ENCODE peak calls at places on chromosomes 1 and 21, in four cellular contexts. One of them, this sample, is unnamed.

GRCh38 chr1:17125756-17126237 is 6.5 kb upstream of the PADI2 start:
- DNase-seq in heart right ventricle: peak
- DNase-seq in HuH-7: peak
- DNase-seq in HFF-Myc: peak
- DNase-seq in this sample: peak

GRCh38 chr1:62423580-62424242 is 13.1 kb upstream of the USP1 start:
- DNase-seq in heart right ventricle: no peak
- DNase-seq in HFF-Myc: no peak
- DNase-seq in HuH-7: peak
- DNase-seq in this sample: no peak

GRCh38 chr1:160085686-160086089 is 4.3 kb downstream of the KCNJ9 start:
- DNase-seq in heart right ventricle: peak
- DNase-seq in HFF-Myc: no peak
- DNase-seq in HuH-7: peak
- DNase-seq in this sample: no peak

GRCh38 chr1:34549199-34549598 is 205.6 kb upstream of the GJB5 start:
- DNase-seq in heart right ventricle: no peak
- DNase-seq in HFF-Myc: no peak
- DNase-seq in HuH-7: peak
- DNase-seq in this sample: no peak

GRCh38 chr1:36327421-36328087 is 4.1 kb upstream of the EVA1B start:
- DNase-seq in heart right ventricle: no peak
- DNase-seq in HuH-7: no peak
- DNase-seq in HFF-Myc: no peak
- DNase-seq in this sample: no peak

GRCh38 chr21:38384675-38385074 is 113.6 kb downstream of the ERG start:
- DNase-seq in HFF-Myc: no peak
- DNase-seq in HuH-7: no peak
- DNase-seq in heart right ventricle: no peak
- DNase-seq in this sample: no peak

GRCh38 chr1:231421616-231421970 is 494 bp downstream of the EGLN1 start:
- DNase-seq in HuH-7: no peak
- DNase-seq in heart right ventricle: peak
- DNase-seq in HFF-Myc: no peak
- DNase-seq in this sample: no peak

GRCh38 chr1:201191723-201192477 is 1.3 kb downstream of the IGFN1 start:
- DNase-seq in heart right ventricle: no peak
- DNase-seq in HuH-7: no peak
- DNase-seq in HFF-Myc: peak
- DNase-seq in this sample: peak

GRCh38 chr1:168636642-168637111 is 60.3 kb downstream of the XCL1 start:
- DNase-seq in HuH-7: no peak
- DNase-seq in HFF-Myc: no peak
- DNase-seq in heart right ventricle: no peak
- DNase-seq in this sample: no peak

GRCh38 chr21:29185172-29185571 is 54.7 kb downstream of the MAP3K7CL start:
- DNase-seq in HuH-7: no peak
- DNase-seq in heart right ventricle: no peak
- DNase-seq in HFF-Myc: no peak
- DNase-seq in this sample: no peak

GRCh38 chr1:198798923-198799386 is 160.1 kb downstream of the PTPRC start:
- DNase-seq in HuH-7: no peak
- DNase-seq in heart right ventricle: no peak
- DNase-seq in HFF-Myc: no peak
- DNase-seq in this sample: no peak

GRCh38 chr21:46180778-46181391 is 3.4 kb downstream of the SPATC1L start:
- DNase-seq in HuH-7: no peak
- DNase-seq in HFF-Myc: no peak
- DNase-seq in heart right ventricle: peak
- DNase-seq in this sample: no peak

GRCh38 chr1:42035205-42035829 is 116.6 kb upstream of the HIVEP3 start:
- DNase-seq in HuH-7: peak
- DNase-seq in HFF-Myc: no peak
- DNase-seq in heart right ventricle: peak
- DNase-seq in this sample: peak

GRCh38 chr1:55735110-55735509 is 519.9 kb upstream of the USP24 start:
- DNase-seq in heart right ventricle: no peak
- DNase-seq in HuH-7: no peak
- DNase-seq in HFF-Myc: no peak
- DNase-seq in this sample: no peak